ENCODE peak calls at places on chromosomes 2 and 18, in five cellular contexts. T is OCI-LY7, E is K562, Y is spleen, U is pancreas. C is an unnamed sample.

GRCh38 chr2:213806125-213806726 is 522.0 kb downstream of the SPAG16 start:
- DNase-seq in T (peak; percentile 31), E (no peak), Y (no peak), U (no peak), C (no peak)

GRCh38 chr18:11040823-11041712 is 108.3 kb downstream of the PIEZO2 start:
- DNase-seq in T (peak; percentile 74), E (peak; percentile 41), Y (no peak), U (no peak), C (no peak)

GRCh38 chr2:174051741-174052638 is 86.8 kb upstream of the SP3 start:
- DNase-seq in T (no peak), E (peak; percentile 34), Y (no peak), U (no peak), C (no peak)

GRCh38 chr2:214810670-214811069 is 1.2 kb upstream of the BARD1 start:
- DNase-seq in T (no peak), E (peak; percentile 5), Y (peak; percentile 81), U (no peak), C (no peak)

GRCh38 chr2:881204-881918 is 69.3 kb upstream of the SNTG2 start:
- DNase-seq in T (no peak), E (no peak), Y (no peak), U (no peak), C (no peak)

GRCh38 chr18:78803104-78803503 is 176.5 kb upstream of the SALL3 start:
- DNase-seq in T (no peak), E (no peak), Y (peak; percentile 55), U (no peak), C (peak; percentile 40)

GRCh38 chr2:145751155-145751554 is 1231.2 kb upstream of the ZEB2 start:
- DNase-seq in T (no peak), E (peak; percentile 61), Y (no peak), U (no peak), C (no peak)

GRCh38 chr2:199460101-199460671 is 2.4 kb upstream of the SATB2 start:
- DNase-seq in T (peak; percentile 45), E (no peak), Y (no peak), U (no peak), C (no peak)

GRCh38 chr2:239275871-239276812 is 124.7 kb downstream of the HDAC4 start:
- DNase-seq in T (no peak), E (peak; percentile 39), Y (peak; percentile 82), U (no peak), C (peak; percentile 67)

GRCh38 chr2:240434728-240435456 is 571 bp upstream of the GPC1 start:
- DNase-seq in T (peak; percentile 93), E (peak; percentile 92), Y (peak; percentile 95), U (peak; percentile 97), C (peak; percentile 96)

GRCh38 chr2:181307203-181307991 is 149.8 kb upstream of the ITGA4 start:
- DNase-seq in T (peak; percentile 42), E (no peak), Y (peak; percentile 25), U (no peak), C (no peak)

GRCh38 chr2:174383796-174384195 is 11.7 kb upstream of the SCRN3 start:
- DNase-seq in T (no peak), E (no peak), Y (no peak), U (no peak), C (no peak)

GRCh38 chr18:46179306-46179705 is 75.1 kb downstream of the HAUS1 start:
- DNase-seq in T (no peak), E (no peak), Y (no peak), U (no peak), C (no peak)

GRCh38 chr18:23981369-23981768 is 33.2 kb upstream of the TTC39C start:
- DNase-seq in T (peak; percentile 68), E (no peak), Y (no peak), U (no peak), C (no peak)

GRCh38 chr2:129428086-129428660 is 551.3 kb upstream of the RAB6C start:
- DNase-seq in T (peak; percentile 6), E (no peak), Y (no peak), U (no peak), C (no peak)

GRCh38 chr2:37615808-37616673 is 55.4 kb downstream of the CDC42EP3 start:
- DNase-seq in T (peak; percentile 26), E (no peak), Y (peak; percentile 92), U (no peak), C (peak; percentile 70)

GRCh38 chr2:187982668-187983067 is 309.0 kb upstream of the GULP1 start:
- DNase-seq in T (no peak), E (no peak), Y (no peak), U (peak; percentile 35), C (no peak)

GRCh38 chr18:12287684-12288405 is 20.2 kb upstream of the TUBB6 start:
- DNase-seq in T (no peak), E (peak; percentile 85), Y (peak; percentile 63), U (peak; percentile 66), C (peak; percentile 89)

GRCh38 chr2:172806426-172807008 is 70.9 kb downstream of the RAPGEF4 start:
- DNase-seq in T (peak; percentile 44), E (peak; percentile 23), Y (no peak), U (no peak), C (no peak)

GRCh38 chr2:64329848-64330247 is 124.1 kb upstream of the LGALSL start:
- DNase-seq in T (no peak), E (no peak), Y (no peak), U (no peak), C (no peak)

GRCh38 chr2:230327418-230328154 is 593 bp downstream of the SP140L start:
- DNase-seq in T (peak; percentile 57), E (no peak), Y (no peak), U (no peak), C (no peak)

GRCh38 chr2:173101687-173102086 is 26.0 kb downstream of the MAP3K20 start:
- DNase-seq in T (no peak), E (no peak), Y (no peak), U (no peak), C (no peak)

GRCh38 chr18:10261315-10262276 is 192.8 kb upstream of the APCDD1 start:
- DNase-seq in T (no peak), E (no peak), Y (no peak), U (no peak), C (no peak)

GRCh38 chr2:113894156-113894743 is 4.4 kb downstream of the ACTR3 start:
- DNase-seq in T (no peak), E (no peak), Y (no peak), U (no peak), C (no peak)

GRCh38 chr2:60597346-60597745 is 43.9 kb upstream of the BCL11A start:
- DNase-seq in T (no peak), E (no peak), Y (no peak), U (no peak), C (no peak)

GRCh38 chr2:203492965-203493364 is 42.1 kb downstream of the RAPH1 start:
- DNase-seq in T (no peak), E (no peak), Y (no peak), U (no peak), C (no peak)

GRCh38 chr2:34029073-34029472 is 430.0 kb upstream of the FAM98A start:
- DNase-seq in T (no peak), E (no peak), Y (no peak), U (no peak), C (no peak)

GRCh38 chr18:70490008-70490933 is 201.4 kb downstream of the SOCS6 start:
- DNase-seq in T (peak; percentile 25), E (peak; percentile 34), Y (no peak), U (no peak), C (no peak)

GRCh38 chr2:105977212-105977611 is 216.9 kb downstream of the UXS1 start:
- DNase-seq in T (no peak), E (no peak), Y (no peak), U (no peak), C (no peak)

GRCh38 chr2:46335404-46335965 is 38.3 kb downstream of the EPAS1 start:
- DNase-seq in T (no peak), E (no peak), Y (no peak), U (no peak), C (peak; percentile 71)

GRCh38 chr2:46335966-46336436 is 38.8 kb downstream of the EPAS1 start:
- DNase-seq in T (no peak), E (no peak), Y (no peak), U (no peak), C (peak; percentile 67)

GRCh38 chr2:46332686-46333281 is 35.6 kb downstream of the EPAS1 start:
- DNase-seq in T (no peak), E (no peak), Y (no peak), U (no peak), C (no peak)

GRCh38 chr2:46334389-46335345 is 37.5 kb downstream of the EPAS1 start:
- DNase-seq in T (no peak), E (no peak), Y (no peak), U (no peak), C (no peak)

DNA sequence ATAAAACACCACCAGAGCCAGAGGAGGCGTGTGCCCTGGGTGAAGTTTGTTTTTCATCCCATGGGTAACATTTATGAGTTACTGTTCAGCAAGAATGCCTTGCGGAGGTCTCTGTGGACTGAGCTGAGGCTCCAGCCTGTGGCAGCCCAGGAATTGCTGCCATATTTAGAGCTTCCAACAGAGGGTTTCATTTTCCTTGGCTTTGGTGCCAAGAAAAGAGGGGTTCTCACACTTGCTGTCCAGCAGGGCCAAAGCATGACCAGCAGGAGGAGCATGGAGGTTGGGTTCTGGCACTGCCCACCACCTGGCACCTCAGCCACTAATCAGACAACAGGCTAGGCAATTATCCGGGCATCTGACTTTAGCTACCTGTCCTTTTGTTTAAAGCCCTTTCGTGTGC is 36.7 kb downstream of the EPAS1 start:
- DNase-seq in T (no peak), E (no peak), Y (no peak), U (no peak), C (no peak)
- H3K27ac ChIP-seq in T (no peak overlapping the region), E (no peak overlapping the region), Y (peak overlapping the region; percentile 75), U (no peak overlapping the region), C (peak overlapping the region; percentile 79)

GRCh38 chr2:237745250-237745613 is 53.3 kb upstream of the RBM44 start:
- DNase-seq in T (no peak), E (no peak), Y (no peak), U (no peak), C (no peak)
- TF ChIP-seq CTCF in T (peak; percentile 62), E (no peak), Y (no peak), U (no peak), C (no peak)

GRCh38 chr2:178627401-178627800 is 147.1 kb downstream of the PLEKHA3 start:
- DNase-seq in T (no peak), E (no peak), Y (no peak), U (no peak), C (no peak)
- H3K27ac ChIP-seq in T (no peak overlapping the region), E (no peak overlapping the region), Y (no peak overlapping the region), U (no peak overlapping the region), C (no peak overlapping the region)

GRCh38 chr18:34077599-34077998 is 147.1 kb downstream of the NOL4 start:
- DNase-seq in T (no peak), E (no peak), Y (no peak), U (no peak), C (no peak)
- TF ChIP-seq CTCF in T (peak; percentile 61), E (no peak), Y (no peak), U (no peak), C (no peak)